ENCODE peak calls at places on chromosomes 4 and X, in four cellular contexts. One of them, this sample, is unnamed.

GRCh38 chr4:129358571-129358970 is 262.6 kb downstream of the C4orf33 start:
- DNase-seq in GM23338: no peak
- DNase-seq in activated CD8-positive, alpha-beta memory T cell treated with anti-CD3 and anti-CD28 coated beads for 48 hours: no peak
- DNase-seq in HT-29: peak; percentile 50
- DNase-seq in this sample: no peak

GRCh38 chrX:38087594-38087993 is 81.2 kb downstream of the SYTL5 start:
- DNase-seq in GM23338: no peak
- DNase-seq in HT-29: no peak
- DNase-seq in activated CD8-positive, alpha-beta memory T cell treated with anti-CD3 and anti-CD28 coated beads for 48 hours: no peak
- DNase-seq in this sample: no peak

GRCh38 chrX:68133181-68133580 is 300.1 kb downstream of the OPHN1 start:
- DNase-seq in activated CD8-positive, alpha-beta memory T cell treated with anti-CD3 and anti-CD28 coated beads for 48 hours: no peak
- DNase-seq in HT-29: no peak
- DNase-seq in GM23338: no peak
- DNase-seq in this sample: no peak

GRCh38 chr4:95129708-95130343 is 372.1 kb downstream of the BMPR1B start:
- DNase-seq in GM23338: no peak
- DNase-seq in HT-29: peak; percentile 79
- DNase-seq in activated CD8-positive, alpha-beta memory T cell treated with anti-CD3 and anti-CD28 coated beads for 48 hours: no peak
- DNase-seq in this sample: no peak

GRCh38 chr4:108725457-108725856 is 37.4 kb downstream of the ETNPPL start:
- DNase-seq in HT-29: no peak
- DNase-seq in activated CD8-positive, alpha-beta memory T cell treated with anti-CD3 and anti-CD28 coated beads for 48 hours: no peak
- DNase-seq in GM23338: peak; percentile 58
- DNase-seq in this sample: no peak

GRCh38 chrX:45715787-45716186 is 515.1 kb upstream of the DIPK2B start:
- DNase-seq in activated CD8-positive, alpha-beta memory T cell treated with anti-CD3 and anti-CD28 coated beads for 48 hours: no peak
- DNase-seq in HT-29: no peak
- DNase-seq in GM23338: no peak
- DNase-seq in this sample: no peak

GRCh38 chr4:82713856-82714255 is 84.7 kb downstream of the SCD5 start:
- DNase-seq in activated CD8-positive, alpha-beta memory T cell treated with anti-CD3 and anti-CD28 coated beads for 48 hours: no peak
- DNase-seq in GM23338: no peak
- DNase-seq in HT-29: no peak
- DNase-seq in this sample: no peak

GRCh38 chrX:121256653-121257052 is 209.2 kb downstream of the GLUD2 start:
- DNase-seq in activated CD8-positive, alpha-beta memory T cell treated with anti-CD3 and anti-CD28 coated beads for 48 hours: no peak
- DNase-seq in HT-29: no peak
- DNase-seq in GM23338: no peak
- DNase-seq in this sample: no peak

GRCh38 chrX:1212532-1212931 is at the start of gene CRLF2:
- DNase-seq in activated CD8-positive, alpha-beta memory T cell treated with anti-CD3 and anti-CD28 coated beads for 48 hours: no peak
- DNase-seq in HT-29: no peak
- DNase-seq in GM23338: no peak
- DNase-seq in this sample: no peak

GRCh38 chr4:26320159-26320452 is 708 bp upstream of the RBPJ start:
- DNase-seq in activated CD8-positive, alpha-beta memory T cell treated with anti-CD3 and anti-CD28 coated beads for 48 hours: no peak
- DNase-seq in HT-29: no peak
- DNase-seq in GM23338: no peak
- DNase-seq in this sample: no peak

GRCh38 chr4:151962138-151962845 is 201.5 kb upstream of the GATB start:
- DNase-seq in activated CD8-positive, alpha-beta memory T cell treated with anti-CD3 and anti-CD28 coated beads for 48 hours: no peak
- DNase-seq in HT-29: no peak
- DNase-seq in GM23338: no peak
- DNase-seq in this sample: no peak

GRCh38 chrX:134006484-134007161 is 21.2 kb upstream of the GPC3 start:
- DNase-seq in HT-29: no peak
- DNase-seq in activated CD8-positive, alpha-beta memory T cell treated with anti-CD3 and anti-CD28 coated beads for 48 hours: no peak
- DNase-seq in GM23338: no peak
- DNase-seq in this sample: no peak

GRCh38 chr4:167025651-167026050 is 208.6 kb downstream of the SPOCK3 start:
- DNase-seq in GM23338: no peak
- DNase-seq in activated CD8-positive, alpha-beta memory T cell treated with anti-CD3 and anti-CD28 coated beads for 48 hours: no peak
- DNase-seq in HT-29: peak; percentile 7
- DNase-seq in this sample: no peak

GRCh38 chrX:47500541-47500940 is 17.5 kb upstream of the ZNF41 start:
- DNase-seq in GM23338: no peak
- DNase-seq in activated CD8-positive, alpha-beta memory T cell treated with anti-CD3 and anti-CD28 coated beads for 48 hours: no peak
- DNase-seq in HT-29: no peak
- DNase-seq in this sample: no peak

GRCh38 chr4:26000274-26000950 is 86.4 kb downstream of the SMIM20 start:
- DNase-seq in GM23338: peak; percentile 12
- DNase-seq in HT-29: no peak
- DNase-seq in activated CD8-positive, alpha-beta memory T cell treated with anti-CD3 and anti-CD28 coated beads for 48 hours: no peak
- DNase-seq in this sample: no peak

GRCh38 chr4:19592391-19592790 is 659.3 kb upstream of the SLIT2 start:
- DNase-seq in activated CD8-positive, alpha-beta memory T cell treated with anti-CD3 and anti-CD28 coated beads for 48 hours: no peak
- DNase-seq in GM23338: no peak
- DNase-seq in HT-29: no peak
- DNase-seq in this sample: no peak

GRCh38 chr4:58543465-58543864 is 1433.3 kb upstream of the IGFBP7 start:
- DNase-seq in activated CD8-positive, alpha-beta memory T cell treated with anti-CD3 and anti-CD28 coated beads for 48 hours: no peak
- DNase-seq in GM23338: no peak
- DNase-seq in HT-29: no peak
- DNase-seq in this sample: no peak

GRCh38 chrX:4379071-4379470 is 665.6 kb upstream of the PRKX start:
- DNase-seq in HT-29: peak; percentile 10
- DNase-seq in GM23338: no peak
- DNase-seq in activated CD8-positive, alpha-beta memory T cell treated with anti-CD3 and anti-CD28 coated beads for 48 hours: no peak
- DNase-seq in this sample: no peak

GRCh38 chr4:150009533-150009932 is 68.7 kb upstream of the DCLK2 start:
- DNase-seq in GM23338: no peak
- DNase-seq in HT-29: no peak
- DNase-seq in activated CD8-positive, alpha-beta memory T cell treated with anti-CD3 and anti-CD28 coated beads for 48 hours: no peak
- DNase-seq in this sample: no peak

GRCh38 chr4:1706358-1706757 is 5.8 kb downstream of the SLBP start:
- DNase-seq in activated CD8-positive, alpha-beta memory T cell treated with anti-CD3 and anti-CD28 coated beads for 48 hours: no peak
- DNase-seq in GM23338: no peak
- DNase-seq in HT-29: no peak
- DNase-seq in this sample: no peak

GRCh38 chr4:57094482-57095223 is 15.5 kb downstream of the IGFBP7 start:
- DNase-seq in GM23338: no peak
- DNase-seq in activated CD8-positive, alpha-beta memory T cell treated with anti-CD3 and anti-CD28 coated beads for 48 hours: no peak
- DNase-seq in HT-29: no peak
- DNase-seq in this sample: no peak

GRCh38 chr4:82462415-82462831 is 32.0 kb downstream of the ENOPH1 start:
- DNase-seq in activated CD8-positive, alpha-beta memory T cell treated with anti-CD3 and anti-CD28 coated beads for 48 hours: peak; percentile 86
- DNase-seq in GM23338: peak; percentile 92
- DNase-seq in HT-29: peak; percentile 91
- DNase-seq in this sample: no peak

GRCh38 chr4:109383823-109384222 is 49.8 kb upstream of the SEC24B start:
- DNase-seq in GM23338: no peak
- DNase-seq in activated CD8-positive, alpha-beta memory T cell treated with anti-CD3 and anti-CD28 coated beads for 48 hours: no peak
- DNase-seq in HT-29: no peak
- DNase-seq in this sample: no peak

GRCh38 chr4:128220286-128221235 is 67.1 kb downstream of the PGRMC2 start:
- DNase-seq in activated CD8-positive, alpha-beta memory T cell treated with anti-CD3 and anti-CD28 coated beads for 48 hours: no peak
- DNase-seq in GM23338: peak; percentile 41
- DNase-seq in HT-29: peak; percentile 59
- DNase-seq in this sample: peak; percentile 19

GRCh38 chr4:124583797-124584196 is 128.7 kb downstream of the ANKRD50 start:
- DNase-seq in GM23338: no peak
- DNase-seq in activated CD8-positive, alpha-beta memory T cell treated with anti-CD3 and anti-CD28 coated beads for 48 hours: no peak
- DNase-seq in HT-29: no peak
- DNase-seq in this sample: no peak

GRCh38 chr4:123411976-123412589 is 15.5 kb downstream of the SPRY1 start:
- DNase-seq in activated CD8-positive, alpha-beta memory T cell treated with anti-CD3 and anti-CD28 coated beads for 48 hours: no peak
- DNase-seq in HT-29: no peak
- DNase-seq in GM23338: no peak
- DNase-seq in this sample: no peak

GRCh38 chrX:41381685-41382084 is 47.7 kb downstream of the DDX3X start:
- DNase-seq in activated CD8-positive, alpha-beta memory T cell treated with anti-CD3 and anti-CD28 coated beads for 48 hours: no peak
- DNase-seq in GM23338: peak; percentile 13
- DNase-seq in HT-29: peak; percentile 36
- DNase-seq in this sample: no peak

GRCh38 chr4:38782452-38783108 is at the start of gene TLR10:
- DNase-seq in HT-29: peak; percentile 67
- DNase-seq in GM23338: peak; percentile 83
- DNase-seq in activated CD8-positive, alpha-beta memory T cell treated with anti-CD3 and anti-CD28 coated beads for 48 hours: no peak
- DNase-seq in this sample: no peak

This sample was measured in D721Med.